ENCODE peak calls at places on chromosomes 6 and 20, in ten cellular contexts. Y is mesothelial cell of epicardium; K is RPMI8226; F is NCI-H187; O is cardiac fibroblast; S is activated T-helper 1 cell treated with anti-CD3 and anti-CD28 coated beads, Interleukin-12 subunit alpha, Interleukin-12 subunit beta, Interleukin-2, Interleukin-4 antibody, amounts not matched to agents 30 ng/mL and 10 ng/mL and 1 ng/mL, durations not matched to agents 14 hours and 24 hours and 36 hours; J is stimulated activated CD8-positive, alpha-beta memory T cell treated with anti-CD3 and anti-CD28 coated beads, Interleukin-15, amount 100 ng/mL, for 48 hours; G is AG04450; Q is prostate gland; W is NAMALWA. V is an unnamed sample.

GRCh38 chr6:107763959-107764358 is 60.2 kb downstream of the SCML4 start:
- DNase-seq in G (no peak), J (no peak), Q (no peak), Y (no peak), F (no peak), O (peak), K (no peak), W (no peak), S (no peak), V (no peak)

GRCh38 chr6:35723587-35723986 is 13.2 kb upstream of the ARMC12 start:
- DNase-seq in S (no peak), W (no peak), Q (no peak), G (no peak), J (no peak), O (no peak), K (no peak), F (no peak), Y (no peak), V (no peak)

GRCh38 chr6:130245267-130245666 is 22.5 kb upstream of the SAMD3 start:
- DNase-seq in J (no peak), O (no peak), S (no peak), K (no peak), F (no peak), Y (no peak), W (no peak), G (no peak), Q (no peak), V (no peak)

GRCh38 chr6:90610291-90610670 is 23.4 kb upstream of the MAP3K7 start:
- DNase-seq in Q (no peak), S (no peak), K (no peak), F (no peak), W (no peak), Y (no peak), O (peak), G (no peak), J (no peak), V (peak)

GRCh38 chr6:106520711-106521367 is 108.5 kb downstream of the RTN4IP1 start:
- DNase-seq in Q (no peak), O (no peak), G (no peak), S (peak), J (peak), Y (no peak), K (no peak), F (no peak), W (peak), V (peak)

GRCh38 chr6:12381587-12381986 is 91.4 kb downstream of the EDN1 start:
- DNase-seq in J (no peak), O (peak), Q (no peak), W (no peak), F (no peak), Y (no peak), K (no peak), S (no peak), G (no peak), V (no peak)

GRCh38 chr20:47985092-47985850 is 200.0 kb upstream of the SULF2 start:
- DNase-seq in Y (no peak), W (peak), O (peak), J (no peak), G (no peak), F (no peak), S (no peak), K (no peak), Q (no peak), V (no peak)

GRCh38 chr6:113406051-113406695 is 451.0 kb upstream of the MARCKS start:
- DNase-seq in F (no peak), J (no peak), O (no peak), Q (no peak), Y (no peak), G (no peak), W (no peak), K (no peak), S (no peak), V (no peak)

GRCh38 chr20:20450461-20451027 is 82.6 kb downstream of the INSM1 start:
- DNase-seq in Y (no peak), O (peak), Q (no peak), K (no peak), J (no peak), F (no peak), G (no peak), S (no peak), W (no peak), V (no peak)